ENCODE peak calls at places on chromosomes 1 and 21, in nine cellular contexts. V, I, O, R, Y, M, A, X and N are unnamed samples.

GRCh38 chr1:216601427-216601751 is 121.8 kb downstream of the ESRRG start:
- DNase-seq in M (no peak), O (no peak), Y (no peak), R (no peak), I (no peak), V (no peak), X (no peak), A (no peak), N (no peak)

GRCh38 chr1:41192456-41193188 is 49.5 kb downstream of the SCMH1 start:
- DNase-seq in R (no peak), I (no peak), Y (no peak), M (no peak), X (peak), O (no peak), V (no peak), A (no peak), N (no peak)

GRCh38 chr1:22142315-22143064 is 407 bp downstream of the WNT4 start:
- DNase-seq in A (no peak), X (no peak), M (no peak), O (peak), V (no peak), Y (peak), R (no peak), I (no peak), N (peak)

GRCh38 chr1:119132179-119132578 is 8.3 kb downstream of the WARS2 start:
- DNase-seq in I (no peak), O (no peak), A (no peak), Y (peak), R (no peak), V (no peak), M (no peak), X (no peak), N (no peak)

GRCh38 chr1:3928622-3929021 is 28.6 kb upstream of the C1orf174 start:
- DNase-seq in M (peak), X (no peak), R (no peak), V (no peak), O (no peak), A (no peak), Y (no peak), I (no peak), N (no peak)

GRCh38 chr1:116855220-116855619 is 54.5 kb upstream of the PTGFRN start:
- DNase-seq in A (no peak), M (peak), I (peak), X (peak), R (no peak), V (no peak), Y (peak), O (no peak), N (no peak)

GRCh38 chr1:152252157-152252556 is 28.2 kb upstream of the HRNR start:
- DNase-seq in V (no peak), I (no peak), A (no peak), O (no peak), Y (no peak), X (no peak), R (no peak), M (no peak), N (no peak)

GRCh38 chr21:32844653-32845443 is 73.3 kb upstream of the PAXBP1 start:
- DNase-seq in O (peak), Y (no peak), I (no peak), X (peak), R (no peak), V (no peak), M (no peak), A (no peak), N (no peak)

GRCh38 chr1:200740291-200741212 is 1.9 kb downstream of the CAMSAP2 start:
- DNase-seq in X (peak), R (no peak), M (no peak), A (no peak), Y (no peak), I (peak), O (no peak), V (no peak), N (no peak)

GRCh38 chr1:31802190-31803150 is 13.4 kb downstream of the SPOCD1 start:
- DNase-seq in M (no peak), R (no peak), O (no peak), I (no peak), X (peak), Y (no peak), V (no peak), A (no peak), N (no peak)

GRCh38 chr1:206705187-206705586 is 20.5 kb downstream of the MAPKAPK2 start:
- DNase-seq in M (no peak), V (no peak), Y (peak), A (no peak), O (no peak), X (peak), I (peak), R (no peak), N (no peak)

GRCh38 chr21:32112194-32112593 is 166.7 kb downstream of the MIS18A start:
- DNase-seq in M (no peak), A (no peak), O (no peak), I (no peak), Y (no peak), X (no peak), V (no peak), R (no peak), N (no peak)

GRCh38 chr1:186925881-186926676 is 97.3 kb downstream of the PLA2G4A start:
- DNase-seq in Y (no peak), A (no peak), I (no peak), V (no peak), R (no peak), M (no peak), X (peak), O (no peak), N (no peak)

GRCh38 chr21:45264146-45264918 is 23.4 kb downstream of the POFUT2 start:
- DNase-seq in R (peak), X (no peak), V (no peak), A (no peak), Y (no peak), I (no peak), O (no peak), M (no peak), N (peak)

GRCh38 chr1:228236744-228237143 is 28.9 kb downstream of the OBSCN start:
- DNase-seq in Y (no peak), R (no peak), O (peak), A (peak), I (peak), X (peak), V (no peak), M (peak), N (no peak)

GRCh38 chr1:51686450-51686849 is 69.6 kb downstream of the OSBPL9 start:
- DNase-seq in V (no peak), X (no peak), I (no peak), M (no peak), Y (no peak), O (no peak), A (no peak), R (no peak), N (no peak)